ENCODE peak calls at places on chromosomes 5 and 9, in nine cellular contexts. Z, F, H, D, J, P, Q, T and M are unnamed samples.
A peak's percentile ranks its signal among the peaks of the same experiment; 100 is the strongest.

GRCh38 chr5:158819840-158820620 is 279.7 kb downstream of the EBF1 start:
- DNase-seq in Z (no peak), F (no peak), H (no peak), D (peak; percentile 70), J (peak; percentile 16), P (no peak), Q (no peak), T (no peak), M (no peak)

GRCh38 chr9:136129176-136129575 is 10.5 kb upstream of the TMEM250 start:
- DNase-seq in Z (no peak), F (no peak), H (no peak), D (no peak), J (no peak), P (no peak), Q (no peak), T (no peak), M (no peak)

GRCh38 chr5:1430121-1430795 is 15.0 kb downstream of the SLC6A3 start:
- DNase-seq in Z (peak; percentile 32), F (no peak), H (peak; percentile 3), D (no peak), J (no peak), P (no peak), Q (no peak), T (no peak), M (peak; percentile 50)

GRCh38 chr9:90907790-90908189 is 106.2 kb downstream of the SYK start:
- DNase-seq in Z (no peak), F (no peak), H (no peak), D (no peak), J (no peak), P (no peak), Q (no peak), T (no peak), M (no peak)

GRCh38 chr9:96117398-96118060 is 184.4 kb downstream of the HSD17B3 start:
- DNase-seq in Z (no peak), F (no peak), H (no peak), D (peak; percentile 11), J (no peak), P (no peak), Q (no peak), T (no peak), M (no peak)

GRCh38 chr5:155947394-155948062 is 379.4 kb upstream of the SGCD start:
- DNase-seq in Z (no peak), F (no peak), H (no peak), D (no peak), J (no peak), P (no peak), Q (no peak), T (no peak), M (no peak)

GRCh38 chr9:133509179-133510083 is 15.3 kb downstream of the MYMK start:
- DNase-seq in Z (no peak), F (no peak), H (no peak), D (no peak), J (no peak), P (peak; percentile 62), Q (peak; percentile 82), T (peak; percentile 60), M (peak; percentile 83)

GRCh38 chr5:143434261-143435206 is 31.0 kb upstream of the NR3C1 start:
- DNase-seq in Z (no peak), F (no peak), H (peak; percentile 34), D (no peak), J (no peak), P (no peak), Q (no peak), T (no peak), M (no peak)

GRCh38 chr5:178398856-178399722 is 166.5 kb upstream of the PHYKPL start:
- DNase-seq in Z (peak; percentile 30), F (no peak), H (no peak), D (no peak), J (no peak), P (no peak), Q (no peak), T (no peak), M (peak; percentile 48)

GRCh38 chr5:155529366-155529765 is 515.8 kb downstream of the KIF4B start:
- DNase-seq in Z (no peak), F (peak; percentile 90), H (no peak), D (no peak), J (no peak), P (peak; percentile 79), Q (no peak), T (no peak), M (no peak)